ENCODE peak calls at places on chromosome 12, in five cellular contexts. I is T follicular helper cell; C is stimulated activated CD4-positive, alpha-beta T cell treated with anti-CD3 and anti-CD28 coated beads, Interleukin-12 subunit alpha, Interleukin-12 subunit beta, amount 100 ng/mL, for 48 hours; W is cardiac muscle cell; Y is NCI-H1436. O is an unnamed sample.

GRCh38 chr12:1332327-1332726 is 262.1 kb downstream of the FBXL14 start:
- DNase-seq in W (peak), C (no peak), Y (no peak), I (no peak), O (no peak)

GRCh38 chr12:9750276-9751203 is 10.2 kb downstream of the CD69 start:
- DNase-seq in W (peak), Y (peak), I (no peak), C (no peak), O (peak)

GRCh38 chr12:130951636-130952035 is 2.1 kb upstream of the ADGRD1 start:
- DNase-seq in I (no peak), W (no peak), C (no peak), Y (no peak), O (no peak)

GRCh38 chr12:79615596-79616560 is 74.9 kb downstream of the PAWR start:
- DNase-seq in I (no peak), Y (no peak), C (no peak), W (peak), O (no peak)

GRCh38 chr12:288687-289086 is 26.1 kb upstream of the SLC6A13 start:
- DNase-seq in C (no peak), Y (no peak), I (no peak), W (no peak), O (no peak)

GRCh38 chr12:49866859-49867579 is 24.1 kb upstream of the BCDIN3D start:
- DNase-seq in W (peak), Y (peak), C (peak), I (peak), O (no peak)

GRCh38 chr12:101501410-101502045 is 26.4 kb downstream of the SPIC start:
- DNase-seq in W (no peak), Y (no peak), I (no peak), C (no peak), O (no peak)

GRCh38 chr12:54725233-54725843 is 77.2 kb upstream of the DCD start:
- DNase-seq in I (no peak), W (peak), Y (no peak), C (no peak), O (no peak)

GRCh38 chr12:20423557-20423956 is 55.2 kb downstream of the PDE3A start:
- DNase-seq in W (peak), I (no peak), Y (no peak), C (no peak), O (no peak)